ENCODE peak calls at places on chromosomes 13 and 19, in nine cellular contexts. W, S, O, J, D, Z, X, H and N are unnamed samples.

GRCh38 chr13:35566340-35566739 is 89.9 kb upstream of the MAB21L1 start:
- DNase-seq in W (no peak), S (no peak), O (no peak), J (no peak), D (no peak), Z (no peak), X (no peak), H (no peak), N (no peak)

GRCh38 chr13:95463516-95463915 is 89.0 kb upstream of the CLDN10 start:
- DNase-seq in W (no peak), S (no peak), O (no peak), J (no peak), D (no peak), Z (no peak), X (no peak), H (no peak), N (no peak)

GRCh38 chr13:99374169-99374991 is 67.2 kb upstream of the GPR183 start:
- DNase-seq in W (no peak), S (no peak), O (no peak), J (no peak), D (no peak), Z (no peak), X (no peak), H (peak; percentile 26), N (no peak)

GRCh38 chr13:71033026-71033425 is 834.0 kb downstream of the DACH1 start:
- DNase-seq in W (no peak), S (no peak), O (no peak), J (no peak), D (no peak), Z (no peak), X (no peak), H (no peak), N (no peak)

GRCh38 chr13:29359181-29359580 is 236.3 kb downstream of the SLC7A1 start:
- DNase-seq in W (no peak), S (no peak), O (no peak), J (no peak), D (no peak), Z (no peak), X (no peak), H (no peak), N (no peak)

GRCh38 chr19:29845576-29846176 is 33.9 kb downstream of the CCNE1 start:
- DNase-seq in W (peak; percentile 16), S (no peak), O (peak; percentile 14), J (no peak), D (peak; percentile 43), Z (peak; percentile 11), X (no peak), H (peak; percentile 75), N (no peak)

GRCh38 chr19:5435642-5436017 is 19.6 kb upstream of the ZNRF4 start:
- DNase-seq in W (no peak), S (no peak), O (no peak), J (no peak), D (no peak), Z (no peak), X (no peak), H (no peak), N (no peak)

GRCh38 chr19:36392916-36393673 is 14.1 kb upstream of the ZFP14 start:
- DNase-seq in W (no peak), S (no peak), O (no peak), J (no peak), D (no peak), Z (no peak), X (no peak), H (no peak), N (no peak)